ENCODE peak calls at places on chromosomes 4 and X, in four cellular contexts. D is dorsolateral prefrontal cortex, Z is tibial nerve, U is fibroblast of villous mesenchyme. S is an unnamed sample.

GRCh38 chr4:2691952-2692435 is 64.1 kb downstream of the TNIP2 start:
- DNase-seq in D (no peak), Z (no peak), U (no peak), S (no peak)

GRCh38 chr4:112416464-112416863 is 99.5 kb downstream of the NEUROG2 start:
- DNase-seq in D (no peak), Z (no peak), U (no peak), S (no peak)

GRCh38 chr4:174873931-174874330 is 44.2 kb upstream of the ADAM29 start:
- DNase-seq in D (no peak), Z (no peak), U (peak; percentile 7), S (no peak)

GRCh38 chrX:74272230-74272629 is 31.8 kb upstream of the ZCCHC13 start:
- DNase-seq in D (no peak), Z (no peak), U (no peak), S (no peak)

GRCh38 chrX:14356401-14356800 is 172.9 kb upstream of the GLRA2 start:
- DNase-seq in D (no peak), Z (no peak), U (peak; percentile 47), S (peak; percentile 76)

GRCh38 chrX:130869239-130869638 is 33.8 kb downstream of the ENOX2 start:
- DNase-seq in D (no peak), Z (no peak), U (no peak), S (peak; percentile 64)

GRCh38 chr4:4270529-4270928 is 19.4 kb downstream of the LYAR start:
- DNase-seq in D (no peak), Z (no peak), U (no peak), S (no peak)

GRCh38 chr4:55358668-55359067 is 12.6 kb downstream of the SRD5A3 start:
- DNase-seq in D (no peak), Z (no peak), U (peak; percentile 93), S (peak; percentile 92)

GRCh38 chr4:168575473-168575872 is 78.6 kb downstream of the PALLD start:
- DNase-seq in D (no peak), Z (no peak), U (no peak), S (no peak)

GRCh38 chr4:150569384-150569987 is 12.5 kb upstream of the MAB21L2 start:
- DNase-seq in D (no peak), Z (no peak), U (peak; percentile 17), S (peak; percentile 32)

GRCh38 chr4:8840006-8840793 is 31.4 kb downstream of the HMX1 start:
- DNase-seq in D (peak; percentile 20), Z (no peak), U (no peak), S (no peak)

DNA sequence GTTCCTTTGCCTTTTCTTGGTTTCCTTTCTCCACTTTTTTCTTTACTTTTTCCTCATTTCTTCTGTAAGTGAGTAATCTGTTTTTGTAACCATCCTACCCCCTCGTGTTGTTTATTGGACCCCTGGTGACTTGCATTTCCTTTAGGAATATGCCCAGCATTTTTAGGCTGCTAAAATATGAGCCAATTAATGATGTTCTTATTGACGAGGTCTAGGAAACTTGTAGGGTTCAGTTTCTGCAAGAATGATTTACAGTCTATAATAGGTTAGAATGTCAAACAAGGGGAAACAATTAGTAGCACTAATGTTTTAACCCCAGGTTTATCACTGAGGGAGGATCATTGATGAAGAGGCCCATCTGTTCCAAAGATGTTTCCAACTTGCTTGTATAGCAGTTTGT is 79.0 kb downstream of the CPE start:
- DNase-seq in D (no peak), Z (no peak), U (no peak), S (no peak)
- TF ChIP-seq CTCF in D (no peak), Z (no peak), U (no peak), S (no peak)

GRCh38 chrX:13090261-13091110 is 46.1 kb upstream of the FAM9C start:
- DNase-seq in D (no peak), Z (peak; percentile 18), U (peak; percentile 96), S (no peak)
- H3K4me3 ChIP-seq in D (no peak overlapping the region), Z (no peak overlapping the region), U (peak overlapping the region; percentile 25), S (no peak overlapping the region)

GRCh38 chr4:148438047-148438446 is 4.2 kb downstream of the NR3C2 start:
- DNase-seq in D (no peak), Z (no peak), U (no peak), S (no peak)
- TF ChIP-seq CTCF in D (no peak), Z (no peak), U (no peak), S (no peak)

DNA sequence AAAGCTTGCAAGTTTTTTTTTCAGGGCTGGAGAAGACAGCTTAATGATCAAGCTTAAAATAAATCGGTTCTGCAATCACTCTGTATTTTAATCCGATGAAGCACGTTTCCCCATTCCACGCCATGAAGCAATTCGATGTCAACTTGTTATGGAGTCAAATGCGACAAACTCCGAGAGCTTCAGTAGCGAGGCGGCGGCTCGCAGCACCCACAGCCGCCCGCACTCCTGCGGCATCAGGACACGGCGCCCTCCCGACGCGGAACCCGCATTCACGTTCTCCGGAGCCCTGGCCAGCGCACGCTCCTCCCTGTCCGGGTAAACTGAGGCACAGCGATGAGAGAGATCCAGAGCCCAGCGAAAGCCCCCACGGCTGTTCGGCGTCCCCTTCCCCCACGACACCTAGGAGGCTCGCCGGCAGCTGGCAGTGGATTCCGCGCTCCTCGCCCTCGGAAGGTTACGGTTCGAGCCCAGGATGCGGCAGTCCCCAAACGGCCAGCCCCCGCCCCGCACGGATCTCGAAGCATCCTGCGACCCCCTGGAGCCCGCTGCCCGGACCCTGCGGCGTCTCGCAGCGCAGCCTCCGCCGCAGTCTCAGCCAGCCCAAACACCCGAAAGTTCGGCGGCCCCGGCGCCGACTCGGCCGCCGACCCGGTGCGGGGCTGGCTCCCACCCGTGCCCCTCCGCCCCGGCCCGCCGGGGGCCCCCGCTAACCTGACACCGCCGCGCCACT is 507 bp downstream of the MFAP3L start:
- DNase-seq in D (peak; percentile 47), Z (peak; percentile 9), U (no peak), S (peak; percentile 20)
- H3K4me3 ChIP-seq in D (peak overlapping the region; percentile 66), Z (peak overlapping the region; percentile 87), U (peak overlapping the region; percentile 57), S (peak overlapping the region; percentile 72)

GRCh38 chr4:95548738-95549245 is at the start of gene UNC5C:
- DNase-seq in D (no peak), Z (peak; percentile 59), U (peak; percentile 64), S (peak; percentile 3)
- TF ChIP-seq CTCF in D (no peak), Z (peak; percentile 17), U (no peak), S (no peak)

GRCh38 chr4:173509031-173510001 is 20.7 kb downstream of the HAND2 start:
- DNase-seq in D (no peak), Z (no peak), U (peak; percentile 58), S (peak; percentile 54)

GRCh38 chr4:173506780-173507211 is 23.2 kb downstream of the HAND2 start:
- DNase-seq in D (no peak), Z (no peak), U (no peak), S (no peak)

GRCh38 chr4:173505924-173506779 is 23.9 kb downstream of the HAND2 start:
- DNase-seq in D (peak; percentile 58), Z (peak; percentile 54), U (peak; percentile 75), S (peak; percentile 50)

GRCh38 chr4:173507471-173508385 is 22.3 kb downstream of the HAND2 start:
- DNase-seq in D (no peak), Z (no peak), U (no peak), S (no peak)

GRCh38 chr4:173508386-173509002 is 21.5 kb downstream of the HAND2 start:
- DNase-seq in D (no peak), Z (no peak), U (no peak), S (no peak)
- H3K4me3 ChIP-seq in D (no peak overlapping the region), Z (peak overlapping the region; percentile 40), U (no peak overlapping the region), S (no peak overlapping the region)

GRCh38 chrX:109635151-109635550 is 10.2 kb upstream of the KCNE5 start:
- DNase-seq in D (no peak), Z (no peak), U (peak; percentile 20), S (peak; percentile 4)
- TF ChIP-seq CTCF in D (no peak), Z (no peak), U (peak; percentile 50), S (peak; percentile 54)

GRCh38 chrX:12958059-12958458 is 16.9 kb upstream of the TMSB4X start:
- DNase-seq in D (no peak), Z (no peak), U (no peak), S (no peak)

GRCh38 chrX:12955882-12956703 is 18.8 kb upstream of the TMSB4X start:
- DNase-seq in D (no peak), Z (peak; percentile 47), U (peak; percentile 93), S (peak; percentile 82)

GRCh38 chrX:12958461-12958860 is 16.4 kb upstream of the TMSB4X start:
- DNase-seq in D (no peak), Z (no peak), U (no peak), S (no peak)

GRCh38 chrX:12954981-12955380 is 19.9 kb upstream of the TMSB4X start:
- DNase-seq in D (no peak), Z (no peak), U (no peak), S (no peak)

DNA sequence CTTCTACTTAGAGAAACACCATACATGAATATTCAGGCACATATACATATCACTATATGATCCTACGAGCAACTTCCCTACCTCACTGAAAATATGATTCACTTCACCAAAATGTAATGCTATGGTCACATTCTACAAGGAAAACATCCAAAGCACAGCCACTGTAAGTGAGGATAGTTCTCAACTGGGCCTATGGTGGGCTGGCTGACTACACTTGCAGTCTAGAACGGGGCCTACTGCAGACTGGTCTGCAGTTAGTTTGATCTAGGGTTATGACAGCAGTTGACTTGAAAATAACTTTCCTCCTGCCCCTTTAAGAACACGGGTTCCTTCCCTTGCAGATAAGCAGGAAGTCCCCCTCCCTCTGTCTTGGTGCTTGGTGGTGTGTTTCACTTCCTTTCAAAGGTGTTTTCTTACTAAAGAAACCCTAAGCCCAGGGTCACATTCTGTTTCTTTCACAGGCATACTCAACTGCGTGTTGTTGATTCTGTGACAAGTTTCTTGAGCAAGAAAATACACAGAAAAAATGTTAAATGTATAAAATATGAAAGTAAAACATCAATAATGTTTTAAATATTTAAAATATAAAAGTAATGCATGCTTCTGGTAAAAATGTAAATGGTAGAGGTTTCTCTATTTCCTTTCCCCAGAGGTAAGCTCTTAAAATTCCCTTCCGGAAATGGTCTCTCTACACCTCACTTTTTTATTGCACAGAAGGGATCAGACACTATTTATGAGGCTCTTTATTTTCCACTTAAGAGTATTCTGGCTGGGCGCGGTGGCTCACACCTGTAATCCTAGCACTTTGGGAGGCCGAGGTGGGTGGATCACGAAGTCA is 18.0 kb upstream of the TMSB4X start:
- DNase-seq in D (no peak), Z (no peak), U (peak; percentile 76), S (peak; percentile 33)
- H3K4me3 ChIP-seq in D (no peak overlapping the region), Z (no peak overlapping the region), U (peak overlapping the region; percentile 18), S (no peak overlapping the region)

DNA sequence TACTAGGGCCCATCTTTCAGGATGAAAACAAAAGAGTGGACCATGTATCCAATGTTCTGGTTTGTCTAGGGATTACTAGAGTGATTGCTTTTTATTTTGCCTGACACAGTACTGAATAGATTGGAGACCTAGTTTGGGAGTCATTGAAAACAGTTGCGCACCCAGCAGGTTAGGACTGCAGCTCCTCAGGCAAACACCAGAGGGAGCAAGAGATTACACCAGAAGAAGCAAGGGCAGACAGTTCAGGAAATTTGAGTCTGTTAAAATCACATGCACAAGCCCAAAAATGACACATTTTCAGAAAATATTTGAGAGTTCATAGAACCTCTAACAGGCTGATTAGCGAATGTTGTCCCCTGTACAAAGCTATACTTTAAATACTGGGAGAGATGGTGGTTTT is 55.6 kb downstream of the CYLC1 start:
- DNase-seq in D (no peak), Z (no peak), U (no peak), S (peak; percentile 2)
- TF ChIP-seq CTCF in D (no peak), Z (no peak), U (peak; percentile 27), S (peak; percentile 54)